ENCODE peak calls at places on chromosomes 7 and 10, in four cellular contexts. W is activated T-helper 1 cell treated with anti-CD3 and anti-CD28 coated beads, Interleukin-12 subunit alpha, Interleukin-12 subunit beta, Interleukin-2, Interleukin-4 antibody, amounts not matched to agents 30 ng/mL and 10 ng/mL and 1 ng/mL, durations not matched to agents 14 hours and 24 hours and 36 hours; J is activated T-cell treated with anti-CD3 and anti-CD28 coated beads, Interleukin-2, amount 50 U/mL, for 4 hours; V is astrocyte of the spinal cord. K is an unnamed sample.

GRCh38 chr10:44125879-44126675 is 258.8 kb downstream of the CXCL12 start:
- DNase-seq in W (no peak), J (no peak), V (peak), K (no peak)

GRCh38 chr7:157004839-157005455 is 5.5 kb downstream of the MNX1 start:
- DNase-seq in V (no peak), W (no peak), J (no peak), K (no peak)

GRCh38 chr10:118971876-118972275 is 57.6 kb upstream of the NANOS1 start:
- DNase-seq in J (no peak), V (no peak), W (no peak), K (no peak)

GRCh38 chr10:24561453-24561852 is 162.2 kb downstream of the ARHGAP21 start:
- DNase-seq in J (no peak), V (peak), W (no peak), K (no peak)

GRCh38 chr10:88642254-88642653 is 22.0 kb upstream of the LIPF start:
- DNase-seq in J (no peak), V (no peak), W (no peak), K (no peak)

GRCh38 chr10:123878666-123879311 is 12.8 kb downstream of the CPXM2 start:
- DNase-seq in W (no peak), J (no peak), V (no peak), K (no peak)

GRCh38 chr10:96719850-96720421 is 378 bp downstream of the PIK3AP1 start:
- DNase-seq in W (peak), J (peak), V (no peak), K (peak)

GRCh38 chr7:37234928-37235327 is 213.7 kb downstream of the ELMO1 start:
- DNase-seq in V (no peak), W (no peak), J (no peak), K (peak)

GRCh38 chr10:7264313-7264741 is 146.5 kb downstream of the SFMBT2 start:
- DNase-seq in V (peak), J (no peak), W (no peak), K (peak)

GRCh38 chr10:78913219-78914059 is 155.3 kb upstream of the ZMIZ1 start:
- DNase-seq in V (no peak), W (no peak), J (no peak), K (peak)